ENCODE peak calls at places on chromosome 17, in seven cellular contexts. F is stimulated activated CD4-positive, alpha-beta T cell treated with anti-CD3 and anti-CD28 coated beads, Interleukin-15, amount 100 ng/mL, for 1 hour; N is T follicular helper cell; V is ELR; L is immature natural killer cell; Y is Calu3; C is neural progenitor cell. Z is an unnamed sample.

GRCh38 chr17:17906418-17907215 is 65.6 kb downstream of the TOM1L2 start:
- DNase-seq in F (no peak), N (no peak), V (no peak), L (no peak), Y (no peak), C (no peak), Z (no peak)

GRCh38 chr17:42178817-42179216 is 2.1 kb downstream of the KCNH4 start:
- DNase-seq in F (no peak), N (no peak), V (no peak), L (no peak), Y (peak; percentile 30), C (no peak), Z (no peak)

GRCh38 chr17:4599505-4600281 is 15.4 kb downstream of the SMTNL2 start:
- DNase-seq in F (no peak), N (no peak), V (no peak), L (no peak), Y (no peak), C (peak; percentile 70), Z (no peak)

GRCh38 chr17:82947051-82947991 is 107.5 kb upstream of the ZNF750 start:
- DNase-seq in F (no peak), N (no peak), V (no peak), L (no peak), Y (no peak), C (no peak), Z (no peak)

GRCh38 chr17:12043702-12044101 is 23.0 kb downstream of the MAP2K4 start:
- DNase-seq in F (no peak), N (no peak), V (no peak), L (no peak), Y (no peak), C (no peak), Z (no peak)

GRCh38 chr17:80527016-80527645 is 17.5 kb upstream of the RPTOR start:
- DNase-seq in F (no peak), N (no peak), V (peak; percentile 83), L (no peak), Y (no peak), C (no peak), Z (no peak)

GRCh38 chr17:19248923-19249574 is 11.9 kb downstream of the EPN2 start:
- DNase-seq in F (no peak), N (no peak), V (peak; percentile 92), L (no peak), Y (peak; percentile 7), C (no peak), Z (no peak)

GRCh38 chr17:76441681-76442340 is 11.1 kb downstream of the UBE2O start:
- DNase-seq in F (no peak), N (no peak), V (no peak), L (peak; percentile 25), Y (no peak), C (peak; percentile 48), Z (no peak)

GRCh38 chr17:50027639-50028206 is 28.2 kb upstream of the ITGA3 start:
- DNase-seq in F (no peak), N (no peak), V (peak; percentile 100), L (no peak), Y (peak; percentile 97), C (no peak), Z (peak; percentile 98)

GRCh38 chr17:38533706-38534497 is 71.8 kb downstream of the SRCIN1 start:
- DNase-seq in F (no peak), N (no peak), V (no peak), L (no peak), Y (no peak), C (peak; percentile 51), Z (no peak)

GRCh38 chr17:50169121-50169764 is 3.4 kb downstream of the SGCA start:
- DNase-seq in F (peak; percentile 28), N (peak; percentile 34), V (peak; percentile 87), L (peak; percentile 66), Y (peak; percentile 64), C (peak; percentile 87), Z (peak; percentile 68)

GRCh38 chr17:83071966-83072562 is 7.3 kb upstream of the METRNL start:
- DNase-seq in F (no peak), N (no peak), V (no peak), L (peak; percentile 27), Y (no peak), C (no peak), Z (no peak)

GRCh38 chr17:75614006-75614405 is 19.2 kb upstream of the SMIM5 start:
- DNase-seq in F (no peak), N (no peak), V (peak; percentile 32), L (no peak), Y (no peak), C (peak; percentile 47), Z (no peak)

GRCh38 chr17:280216-280615 is 72.4 kb downstream of the RPH3AL start:
- DNase-seq in F (no peak), N (no peak), V (no peak), L (no peak), Y (no peak), C (no peak), Z (no peak)

GRCh38 chr17:82231562-82232321 is 2.9 kb downstream of the SLC16A3 start:
- DNase-seq in F (no peak), N (no peak), V (peak; percentile 79), L (peak; percentile 44), Y (peak; percentile 71), C (peak; percentile 76), Z (peak; percentile 83)

GRCh38 chr17:12136646-12137045 is 116.0 kb downstream of the MAP2K4 start:
- DNase-seq in F (no peak), N (no peak), V (no peak), L (no peak), Y (no peak), C (no peak), Z (no peak)

GRCh38 chr17:81831957-81832607 is 1.0 kb downstream of the MCRIP1 start:
- DNase-seq in F (no peak), N (peak; percentile 17), V (peak; percentile 86), L (peak; percentile 54), Y (no peak), C (no peak), Z (no peak)

Z was measured in MCF 10A.